ENCODE peak calls at places on chromosomes 5 and 9, in ten cellular contexts. C, S, D, E, W, K, Y, V, B and U are unnamed samples.

GRCh38 chr9:95246547-95246946 is 71.0 kb downstream of the FANCC start:
- DNase-seq in Y (no peak), K (no peak), B (peak), S (no peak), E (no peak), W (no peak), C (no peak), V (no peak), D (no peak), U (no peak)

GRCh38 chr9:5839572-5839902 is 6.6 kb upstream of the ERMP1 start:
- DNase-seq in C (no peak), W (no peak), E (no peak), D (no peak), V (no peak), B (no peak), K (no peak), Y (no peak), S (no peak), U (no peak)

GRCh38 chr5:179304466-179304865 is 40.8 kb downstream of the ADAMTS2 start:
- DNase-seq in V (no peak), Y (peak), W (no peak), K (no peak), D (no peak), C (no peak), E (no peak), B (no peak), S (no peak), U (no peak)

GRCh38 chr5:8726383-8727036 is 819.4 kb downstream of the SEMA5A start:
- DNase-seq in K (no peak), S (no peak), Y (no peak), W (no peak), V (no peak), C (peak), B (no peak), E (no peak), D (no peak), U (no peak)

GRCh38 chr5:64165160-64165499 is 513 bp upstream of the RNF180 start:
- DNase-seq in S (no peak), D (no peak), K (no peak), Y (no peak), E (no peak), C (no peak), V (no peak), W (no peak), B (no peak), U (no peak)

GRCh38 chr9:128919409-128919808 is 1.4 kb upstream of the PHYHD1 start:
- DNase-seq in V (no peak), W (no peak), D (no peak), E (no peak), Y (no peak), B (no peak), C (no peak), K (no peak), S (no peak), U (no peak)

GRCh38 chr9:93636667-93637066 is 60.3 kb downstream of the PHF2 start:
- DNase-seq in V (no peak), Y (no peak), D (no peak), S (no peak), C (no peak), W (no peak), B (no peak), E (no peak), K (no peak), U (no peak)

GRCh38 chr5:43213951-43214350 is 21.9 kb downstream of the NIM1K start:
- DNase-seq in W (no peak), E (no peak), V (no peak), D (no peak), K (no peak), Y (no peak), C (no peak), S (no peak), B (no peak), U (no peak)

GRCh38 chr5:83096660-83097334 is 19.4 kb downstream of the XRCC4 start:
- DNase-seq in K (no peak), S (no peak), E (no peak), Y (peak), V (no peak), B (peak), W (no peak), C (no peak), D (no peak), U (no peak)

GRCh38 chr5:172102251-172102870 is 85.7 kb downstream of the STK10 start:
- DNase-seq in C (no peak), S (no peak), V (no peak), Y (no peak), B (no peak), W (no peak), K (no peak), E (no peak), D (peak), U (no peak)

GRCh38 chr9:73615557-73615956 is 463.9 kb downstream of the ANXA1 start:
- DNase-seq in V (no peak), E (no peak), W (no peak), C (no peak), B (no peak), D (no peak), Y (no peak), S (no peak), K (no peak), U (no peak)

GRCh38 chr9:74777136-74777879 is 110.4 kb downstream of the TRPM6 start:
- DNase-seq in D (peak), K (peak), E (peak), S (no peak), B (peak), Y (peak), C (peak), V (peak), W (peak), U (peak)

GRCh38 chr5:179858241-179858585 is 404 bp downstream of the MRNIP start:
- DNase-seq in D (peak), C (peak), W (peak), Y (peak), B (peak), K (peak), V (no peak), E (peak), S (no peak), U (peak)

GRCh38 chr9:79489241-79490000 is 82.3 kb upstream of the TLE4 start:
- DNase-seq in D (no peak), K (no peak), Y (peak), B (peak), S (no peak), E (no peak), V (no peak), W (no peak), C (no peak), U (peak)

GRCh38 chr9:34992376-34992951 is 2.9 kb downstream of the DNAJB5 start:
- DNase-seq in E (no peak), D (no peak), K (no peak), C (no peak), Y (peak), S (peak), B (peak), V (no peak), W (no peak), U (no peak)

GRCh38 chr9:96450613-96451544 is 910 bp downstream of the HABP4 start:
- DNase-seq in W (peak), C (no peak), K (peak), Y (peak), E (no peak), D (peak), V (peak), S (no peak), B (peak), U (no peak)
- H3K27ac ChIP-seq in W (peak), C (no peak), K (peak), Y (peak), E (peak), D (peak), V (peak), S (peak), B (peak), U (peak)

GRCh38 chr9:117074782-117075510 is 339.9 kb downstream of the ASTN2 start:
- DNase-seq in K (no peak), V (no peak), B (no peak), D (peak), E (no peak), C (no peak), S (no peak), Y (no peak), W (no peak), U (no peak)
- H3K27ac ChIP-seq in K (no peak), V (no peak), B (no peak), D (no peak), E (no peak), C (no peak), S (peak), Y (no peak), W (no peak), U (no peak)

DNA sequence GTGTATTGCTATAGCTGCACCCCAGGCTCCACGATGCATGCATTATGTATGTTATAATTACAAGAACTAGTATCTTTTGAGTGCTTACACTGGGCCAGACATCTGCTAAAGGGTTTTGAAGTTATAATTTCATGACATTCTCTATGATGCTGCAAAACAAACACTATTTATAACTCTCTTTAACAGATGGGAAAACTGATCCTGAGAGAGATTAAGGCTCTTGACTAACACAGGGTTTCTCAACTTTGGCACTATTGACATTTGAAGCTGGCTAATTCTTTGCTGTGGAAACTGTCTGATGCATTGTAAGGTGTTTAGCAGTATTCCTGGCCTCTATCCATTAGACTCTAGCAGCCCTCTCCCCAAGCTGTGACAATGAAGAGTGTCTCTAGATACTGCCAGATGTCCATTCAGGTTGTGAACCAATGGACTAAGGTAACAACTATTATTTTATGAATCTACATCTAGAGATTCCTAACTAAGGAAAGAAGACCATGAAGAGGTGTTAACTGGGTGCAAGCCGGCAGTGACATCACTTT is 258.6 kb downstream of the ASTN2 start:
- DNase-seq in B (no peak), S (no peak), Y (no peak), E (no peak), K (no peak), D (no peak), V (no peak), C (no peak), W (no peak), U (no peak)
- H3K27ac ChIP-seq in B (no peak), S (no peak), Y (no peak), E (no peak), K (no peak), D (no peak), V (no peak), C (no peak), W (no peak), U (no peak)

GRCh38 chr5:73490088-73490487 is 8.2 kb upstream of the BTF3 start:
- DNase-seq in S (no peak), C (no peak), Y (no peak), K (no peak), D (no peak), E (no peak), W (no peak), B (no peak), V (no peak), U (no peak)

GRCh38 chr5:73486119-73486899 is 11.9 kb upstream of the BTF3 start:
- DNase-seq in W (no peak), B (no peak), Y (no peak), V (no peak), K (no peak), S (no peak), E (no peak), C (no peak), D (no peak), U (no peak)

GRCh38 chr5:73488806-73489205 is 9.4 kb upstream of the BTF3 start:
- DNase-seq in D (no peak), B (no peak), K (no peak), S (no peak), E (no peak), W (no peak), Y (no peak), V (no peak), C (no peak), U (no peak)

GRCh38 chr5:73485715-73486114 is 12.5 kb upstream of the BTF3 start:
- DNase-seq in V (no peak), D (no peak), Y (peak), E (no peak), S (no peak), K (no peak), C (no peak), W (no peak), B (no peak), U (no peak)

GRCh38 chr5:73487815-73488214 is 10.4 kb upstream of the BTF3 start:
- DNase-seq in C (no peak), B (no peak), W (no peak), E (no peak), Y (no peak), S (no peak), K (no peak), V (no peak), D (no peak), U (no peak)
- H3K27ac ChIP-seq in C (no peak), B (no peak), W (no peak), E (no peak), Y (no peak), S (no peak), K (no peak), V (no peak), D (no peak), U (no peak)

GRCh38 chr5:123125953-123126352 is 36.9 kb downstream of the PRDM6 start:
- DNase-seq in S (no peak), V (no peak), E (no peak), C (no peak), D (no peak), W (no peak), K (no peak), B (no peak), Y (peak), U (no peak)

GRCh38 chr5:123132330-123132729 is 43.3 kb downstream of the PRDM6 start:
- DNase-seq in S (no peak), K (no peak), V (no peak), B (no peak), C (no peak), D (no peak), W (no peak), E (no peak), Y (no peak), U (no peak)

GRCh38 chr5:123133438-123134100 is 44.5 kb downstream of the PRDM6 start:
- DNase-seq in W (no peak), E (no peak), D (no peak), C (no peak), B (no peak), S (no peak), Y (no peak), V (no peak), K (no peak), U (no peak)

GRCh38 chr5:123131805-123132204 is 42.8 kb downstream of the PRDM6 start:
- DNase-seq in K (no peak), V (no peak), B (no peak), W (no peak), S (no peak), D (no peak), E (no peak), C (no peak), Y (no peak), U (no peak)

GRCh38 chr5:123129811-123130210 is 40.8 kb downstream of the PRDM6 start:
- DNase-seq in B (no peak), K (no peak), D (no peak), C (no peak), S (no peak), W (no peak), V (no peak), E (no peak), Y (no peak), U (no peak)
- H3K27ac ChIP-seq in B (no peak), K (no peak), D (no peak), C (no peak), S (no peak), W (no peak), V (no peak), E (no peak), Y (no peak), U (no peak)

GRCh38 chr5:52728201-52728600 is 59.5 kb upstream of the ITGA1 start:
- DNase-seq in E (no peak), S (no peak), D (no peak), Y (no peak), K (no peak), C (no peak), W (no peak), V (no peak), B (no peak), U (no peak)
- H3K27ac ChIP-seq in E (peak), S (peak), D (no peak), Y (peak), K (no peak), C (peak), W (no peak), V (no peak), B (peak), U (no peak)

GRCh38 chr5:96714450-96714849 is 52.3 kb downstream of the CAST start:
- DNase-seq in B (no peak), K (no peak), C (no peak), D (no peak), S (no peak), Y (no peak), E (no peak), W (no peak), V (no peak), U (no peak)

GRCh38 chr5:96708600-96708999 is 46.4 kb downstream of the CAST start:
- DNase-seq in W (no peak), D (no peak), E (no peak), C (no peak), Y (no peak), V (no peak), K (no peak), B (no peak), S (no peak), U (no peak)

GRCh38 chr5:96706433-96707111 is 44.4 kb downstream of the CAST start:
- DNase-seq in W (no peak), K (no peak), B (peak), D (no peak), Y (no peak), V (no peak), C (no peak), E (no peak), S (no peak), U (no peak)

GRCh38 chr5:96712100-96712746 is 50.0 kb downstream of the CAST start:
- DNase-seq in E (no peak), W (no peak), C (no peak), S (no peak), K (no peak), V (no peak), Y (no peak), B (no peak), D (no peak), U (no peak)

DNA sequence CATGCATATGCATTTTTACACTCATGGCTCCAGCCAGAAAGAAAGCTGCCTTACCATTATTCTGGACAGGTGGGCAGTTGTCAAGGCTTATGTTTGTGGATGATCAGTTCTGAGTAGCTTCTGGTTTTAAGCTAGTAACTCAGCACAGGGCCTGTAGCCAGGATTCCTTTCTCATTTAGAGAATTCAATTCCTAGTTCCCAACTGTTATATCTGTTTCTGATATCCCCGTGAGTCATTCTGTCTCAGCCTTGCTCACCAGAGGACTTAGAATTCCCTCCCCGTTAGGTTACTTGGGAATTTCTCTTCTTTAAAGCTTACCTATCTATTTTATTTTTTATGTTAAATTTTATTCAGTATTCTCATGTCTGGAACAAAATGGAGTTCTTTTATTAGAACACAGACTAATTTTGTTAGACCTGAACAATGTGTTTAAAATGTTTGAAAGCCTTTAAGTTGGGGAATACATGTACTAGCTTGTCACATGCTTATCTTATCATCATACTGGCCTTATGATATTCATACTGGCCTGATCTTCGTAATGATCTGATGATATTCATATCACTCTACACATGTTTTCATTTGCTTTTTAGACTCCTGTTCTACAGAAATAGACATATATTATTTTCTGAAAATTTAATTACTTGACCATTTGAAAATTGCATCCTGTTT is 47.1 kb downstream of the CAST start:
- DNase-seq in V (no peak), E (no peak), C (no peak), D (no peak), K (no peak), S (no peak), B (peak), Y (peak), W (no peak), U (no peak)
- H3K27ac ChIP-seq in V (no peak), E (no peak), C (no peak), D (peak), K (no peak), S (peak), B (peak), Y (peak), W (no peak), U (no peak)

DNA sequence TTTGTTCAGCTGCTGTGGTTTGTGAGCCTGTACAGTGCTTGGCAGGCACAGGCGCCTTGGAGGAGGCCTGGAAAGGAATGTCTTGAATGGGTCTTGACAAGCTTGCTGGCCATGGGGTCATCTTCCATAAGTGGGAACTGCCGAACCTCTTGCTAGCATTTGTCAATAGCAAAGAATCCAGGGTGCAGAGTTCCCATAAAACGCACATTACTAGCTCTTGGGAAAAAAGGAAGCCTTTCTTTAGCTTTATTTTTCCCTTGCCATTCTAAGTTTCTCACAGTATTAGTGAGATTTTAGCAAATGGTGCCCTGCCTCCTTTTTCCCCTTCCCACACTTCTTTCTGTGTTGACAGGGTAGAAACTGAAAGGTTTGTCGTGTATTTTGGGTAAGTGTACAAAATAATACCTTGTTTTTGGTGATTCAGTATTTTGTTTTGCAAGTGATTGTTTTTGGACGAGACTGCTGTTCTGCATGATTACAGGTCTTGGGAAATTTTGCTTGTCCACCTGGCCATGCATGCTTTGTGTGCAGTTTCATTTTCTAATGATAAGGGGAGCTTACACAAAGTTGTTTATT is 82.0 kb downstream of the ADGRV1 start:
- DNase-seq in K (no peak), C (no peak), B (peak), V (no peak), W (no peak), D (peak), S (no peak), Y (no peak), E (no peak), U (peak)
- H3K27ac ChIP-seq in K (no peak), C (no peak), B (no peak), V (peak), W (no peak), D (peak), S (no peak), Y (no peak), E (no peak), U (peak)

DNA sequence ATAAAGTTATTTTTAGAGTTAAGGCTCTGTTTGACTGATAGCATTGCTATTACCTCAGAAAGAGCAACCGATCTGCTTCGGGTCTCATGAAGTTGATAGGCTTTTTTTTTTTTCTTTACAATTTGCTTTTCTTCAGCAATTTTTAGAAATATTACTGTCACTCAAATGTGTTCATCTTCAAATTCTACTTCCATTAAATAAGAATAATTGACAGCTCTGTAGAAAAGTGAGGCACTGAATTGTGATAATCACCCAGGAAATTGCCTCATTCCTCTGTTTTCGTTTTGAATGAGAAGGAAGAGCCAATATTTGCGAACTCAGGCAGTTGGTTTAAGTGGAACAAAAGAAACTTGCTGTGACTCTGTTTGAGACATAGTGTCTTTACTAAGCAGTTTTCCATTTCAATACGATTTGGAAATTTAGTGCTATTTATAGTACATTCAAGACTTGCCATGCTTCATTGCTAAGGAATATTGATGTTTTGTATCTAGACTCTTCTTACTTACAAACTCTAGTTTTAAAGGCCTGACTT is 700.5 kb upstream of the CDH10 start:
- DNase-seq in S (no peak), D (no peak), E (no peak), Y (no peak), C (no peak), K (no peak), B (no peak), W (no peak), V (no peak), U (no peak)
- H3K27ac ChIP-seq in S (no peak), D (no peak), E (no peak), Y (no peak), C (no peak), K (no peak), B (no peak), W (no peak), V (no peak), U (no peak)

DNA sequence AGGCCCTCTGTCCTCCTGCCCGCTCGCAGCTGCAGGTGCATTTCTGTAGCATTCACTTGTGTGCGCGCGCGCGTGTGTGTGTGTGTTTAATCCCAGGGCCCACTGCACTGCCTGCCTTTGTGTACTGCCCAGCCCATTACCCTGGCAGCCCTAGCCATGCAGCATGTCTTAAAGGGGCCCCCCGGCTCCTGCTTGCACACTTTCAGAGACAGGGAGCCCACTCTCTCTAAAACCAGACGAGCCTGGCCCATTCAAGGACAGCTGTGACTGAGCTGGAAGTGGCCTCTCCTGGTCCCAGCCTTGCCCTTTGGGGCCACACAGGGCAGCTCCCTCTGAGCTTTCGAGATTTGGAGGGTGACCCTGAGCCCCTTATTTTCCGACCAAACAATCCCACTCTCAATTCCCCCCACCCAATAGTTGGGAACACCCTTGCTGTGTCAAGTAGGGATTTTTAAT is 98.9 kb downstream of the DAB2IP start:
- DNase-seq in K (no peak), E (no peak), D (no peak), S (no peak), V (no peak), W (no peak), C (no peak), B (no peak), Y (no peak), U (no peak)
- H3K27ac ChIP-seq in K (no peak), E (no peak), D (peak), S (no peak), V (no peak), W (no peak), C (no peak), B (no peak), Y (no peak), U (peak)